ENCODE peak calls at places on chromosomes 16 and 17, in ten cellular contexts. F, V, N, T, U, Z, W, R, J and I are unnamed samples. For H3K4me1 and H3K27me3, the result is how much of the 10 kb centered on the place peaks cover.

GRCh38 chr17:81960130-81960958 is 643 bp downstream of the NOTUM start:
- DNase-seq in N (no peak), U (no peak), W (no peak), V (no peak), R (no peak), J (no peak), T (no peak), Z (no peak), F (no peak), I (no peak)

GRCh38 chr16:19898924-19899604 is 14.4 kb upstream of the GPRC5B start:
- DNase-seq in Z (no peak), V (no peak), F (peak), N (peak), U (peak), W (no peak), R (no peak), T (peak), J (peak), I (no peak)

GRCh38 chr16:10871157-10871991 is 5.6 kb upstream of the CIITA start:
- DNase-seq in Z (no peak), T (peak), W (peak), N (peak), V (peak), U (peak), J (no peak), R (no peak), F (peak), I (no peak)

GRCh38 chr17:1606352-1606985 is 22.2 kb downstream of the SLC43A2 start:
- DNase-seq in R (no peak), J (no peak), V (no peak), T (no peak), W (no peak), U (no peak), N (no peak), F (no peak), Z (no peak), I (no peak)

GRCh38 chr17:72962099-72962498 is 130.4 kb downstream of the SLC39A11 start:
- DNase-seq in W (no peak), V (no peak), U (no peak), Z (no peak), T (no peak), F (no peak), J (no peak), N (no peak), R (no peak), I (no peak)

GRCh38 chr16:50213939-50214519 is 52.3 kb upstream of the ADCY7 start:
- DNase-seq in U (no peak), J (no peak), R (no peak), Z (peak), T (peak), F (peak), V (no peak), N (peak), W (no peak), I (no peak)

GRCh38 chr16:85704011-85704410 is 15.3 kb upstream of the GINS2 start:
- DNase-seq in N (no peak), T (no peak), R (no peak), U (no peak), Z (no peak), F (no peak), V (no peak), J (no peak), W (no peak), I (no peak)

GRCh38 chr17:72715906-72716572 is 376.4 kb downstream of the SLC39A11 start:
- DNase-seq in U (peak), W (no peak), N (peak), J (no peak), R (no peak), V (no peak), Z (no peak), F (peak), T (peak), I (no peak)

GRCh38 chr16:86095906-86096485 is 197.0 kb downstream of the IRF8 start:
- DNase-seq in F (no peak), J (no peak), W (no peak), U (no peak), Z (no peak), R (no peak), T (no peak), V (no peak), N (no peak), I (no peak)

GRCh38 chr17:78892520-78892919 is 10.5 kb downstream of the CEP295NL start:
- DNase-seq in V (no peak), F (no peak), R (no peak), N (no peak), T (no peak), W (no peak), J (no peak), U (no peak), Z (no peak), I (no peak)

GRCh38 chr17:77392376-77393273 is 251.9 kb downstream of the SEC14L1 start:
- DNase-seq in R (no peak), W (peak), J (peak), U (no peak), V (peak), N (no peak), Z (no peak), T (no peak), F (peak), I (no peak)

GRCh38 chr17:17989081-17989480 is 16.4 kb downstream of the DRC3 start:
- DNase-seq in N (no peak), Z (no peak), J (no peak), W (no peak), F (no peak), T (no peak), V (no peak), R (no peak), U (no peak), I (no peak)

GRCh38 chr16:57132470-57132869 is 40.1 kb downstream of the CPNE2 start:
- DNase-seq in R (no peak), V (no peak), U (no peak), T (no peak), W (no peak), F (no peak), Z (no peak), N (no peak), J (no peak), I (no peak)

GRCh38 chr16:15897834-15898254 is 9.4 kb upstream of the CEP20 start:
- DNase-seq in R (no peak), J (no peak), V (no peak), Z (no peak), F (peak), N (peak), W (no peak), U (no peak), T (peak), I (no peak)

GRCh38 chr17:73720187-73720834 is 76.1 kb upstream of the SDK2 start:
- DNase-seq in Z (no peak), W (no peak), J (no peak), T (no peak), V (no peak), N (no peak), F (no peak), U (no peak), R (no peak), I (no peak)

GRCh38 chr16:29310852-29311314 is 95.6 kb downstream of the NPIPB11 start:
- DNase-seq in Z (no peak), N (peak), V (peak), W (peak), F (peak), U (peak), J (peak), T (no peak), R (no peak), I (no peak)

GRCh38 chr16:71359431-71359830 is 908 bp downstream of the CALB2 start:
- DNase-seq in F (peak), W (no peak), Z (no peak), U (no peak), J (no peak), T (no peak), V (no peak), N (no peak), R (no peak), I (no peak)

GRCh38 chr16:11546522-11547485 is 39.9 kb downstream of the LITAF start:
- DNase-seq in T (peak), J (no peak), N (peak), U (no peak), F (peak), Z (no peak), R (no peak), W (no peak), V (no peak), I (no peak)

GRCh38 chr17:1412185-1413110 is 12.4 kb upstream of the YWHAE start:
- DNase-seq in J (no peak), V (peak), Z (no peak), U (no peak), R (no peak), N (no peak), T (no peak), F (no peak), W (no peak), I (no peak)

GRCh38 chr16:51337662-51338061 is 186.6 kb upstream of the SALL1 start:
- DNase-seq in R (no peak), N (no peak), W (no peak), Z (no peak), U (no peak), V (no peak), F (peak), J (no peak), T (no peak), I (no peak)

GRCh38 chr17:40520991-40521453 is 19.6 kb upstream of the TNS4 start:
- DNase-seq in W (no peak), F (no peak), R (no peak), U (no peak), T (no peak), V (no peak), N (no peak), J (no peak), Z (no peak), I (no peak)

GRCh38 chr16:53150769-53151168 is 96.0 kb downstream of the CHD9 start:
- DNase-seq in F (no peak), R (no peak), N (no peak), T (no peak), W (no peak), J (no peak), U (no peak), V (no peak), Z (no peak), I (no peak)

GRCh38 chr17:42072323-42073187 is 22.2 kb upstream of the C17orf113 start:
- DNase-seq in W (no peak), R (no peak), Z (no peak), N (no peak), J (no peak), T (no peak), F (peak), V (peak), U (no peak), I (no peak)

GRCh38 chr16:85523602-85524364 is 89.3 kb upstream of the GSE1 start:
- DNase-seq in J (peak), T (peak), N (no peak), V (no peak), F (no peak), W (peak), U (no peak), Z (no peak), R (no peak), I (no peak)

GRCh38 chr16:67000384-67001158 is 12.2 kb downstream of the CES4A start:
- DNase-seq in V (peak), R (peak), F (peak), J (peak), W (peak), N (peak), Z (peak), T (no peak), U (peak), I (peak)

GRCh38 chr17:8384801-8385335 is 1.9 kb upstream of the RPL26 start:
- DNase-seq in N (peak), V (no peak), W (no peak), J (no peak), U (no peak), R (no peak), T (peak), F (peak), Z (no peak), I (no peak)

GRCh38 chr17:60390881-60391418 is 983 bp downstream of the USP32 start:
- DNase-seq in J (peak), U (peak), T (peak), F (peak), W (no peak), R (no peak), Z (no peak), V (peak), N (peak), I (no peak)

GRCh38 chr16:70751593-70751992 is 49.4 kb downstream of the VAC14 start:
- DNase-seq in N (no peak), V (no peak), U (no peak), T (no peak), F (no peak), W (no peak), Z (no peak), R (no peak), J (no peak), I (no peak)

GRCh38 chr16:55239723-55240122 is 84.3 kb upstream of the IRX6 start:
- DNase-seq in V (no peak), Z (no peak), U (no peak), W (no peak), N (no peak), R (no peak), J (no peak), F (no peak), T (no peak), I (no peak)

GRCh38 chr17:71202449-71202848 is 918.4 kb upstream of the SOX9 start:
- DNase-seq in R (no peak), N (no peak), U (no peak), Z (no peak), J (no peak), V (no peak), F (peak), T (no peak), W (no peak), I (no peak)

GRCh38 chr16:68445458-68445857 is 2.9 kb downstream of the SMPD3 start:
- DNase-seq in V (no peak), F (peak), Z (no peak), J (peak), W (no peak), T (peak), N (peak), U (no peak), R (no peak), I (no peak)

GRCh38 chr17:74862919-74863318 is 3.2 kb upstream of the GRIN2C start:
- DNase-seq in V (no peak), Z (no peak), J (no peak), R (no peak), F (no peak), T (no peak), N (no peak), W (no peak), U (no peak), I (no peak)

GRCh38 chr17:74864297-74864865 is 4.7 kb upstream of the GRIN2C start:
- DNase-seq in N (no peak), T (no peak), U (no peak), W (no peak), R (no peak), Z (no peak), V (no peak), F (no peak), J (no peak), I (no peak)

GRCh38 chr17:74864866-74865395 is 5.2 kb upstream of the GRIN2C start:
- DNase-seq in W (peak), V (peak), Z (peak), J (peak), F (peak), R (peak), T (peak), N (peak), U (peak), I (peak)

GRCh38 chr17:74862108-74862901 is 2.6 kb upstream of the GRIN2C start:
- DNase-seq in Z (peak), U (no peak), R (peak), F (peak), N (peak), V (peak), T (peak), W (peak), J (peak), I (peak)

GRCh38 chr17:74863420-74864296 is 4.0 kb upstream of the GRIN2C start:
- DNase-seq in W (no peak), V (no peak), F (no peak), U (no peak), Z (no peak), J (no peak), R (no peak), T (no peak), N (peak), I (no peak)
- H3K4me1 ChIP-seq in W (under half), V (under half), F (under half), U (under half), Z (under half), J (under half), R (under half), T (under half), N (under half), I (under half)

GRCh38 chr17:50635720-50636144 is 1.1 kb downstream of the ABCC3 start:
- DNase-seq in F (no peak), W (no peak), R (no peak), U (no peak), N (peak), T (no peak), J (no peak), V (no peak), Z (no peak), I (no peak)
- H3K27me3 ChIP-seq in F (under half), W (under half), R (under half), U (under half), N (under half), T (under half), J (under half), V (under half), Z (under half), I (under half)

GRCh38 chr17:76213491-76213890 is 26.8 kb downstream of the RNF157 start:
- DNase-seq in R (no peak), J (no peak), U (no peak), F (no peak), N (no peak), V (no peak), T (no peak), W (no peak), Z (no peak), I (no peak)
- H3K4me3 ChIP-seq in R (no peak), J (no peak), U (no peak), F (no peak), N (no peak), V (no peak), T (no peak), W (no peak), Z (no peak), I (no peak)

GRCh38 chr17:75540923-75541503 is 15.5 kb downstream of the LLGL2 start:
- DNase-seq in Z (no peak), V (no peak), N (no peak), J (no peak), W (no peak), R (no peak), U (no peak), F (no peak), T (no peak), I (no peak)
- H3K4me1 ChIP-seq in Z (under half), V (under half), N (under half), J (under half), W (under half), R (under half), U (under half), F (under half), T (under half), I (under half)

GRCh38 chr17:38577244-38577643 is 28.5 kb downstream of the SRCIN1 start:
- DNase-seq in W (no peak), T (no peak), J (no peak), R (no peak), F (no peak), Z (no peak), V (no peak), U (no peak), N (no peak), I (no peak)

GRCh38 chr17:38578229-38578628 is 27.5 kb downstream of the SRCIN1 start:
- DNase-seq in Z (no peak), T (no peak), R (no peak), U (no peak), V (no peak), N (no peak), J (no peak), F (no peak), W (no peak), I (no peak)

GRCh38 chr17:38579934-38580333 is 25.8 kb downstream of the SRCIN1 start:
- DNase-seq in R (no peak), N (peak), Z (no peak), W (no peak), V (no peak), F (peak), T (peak), J (peak), U (no peak), I (no peak)

GRCh38 chr17:38577645-38578173 is 28.0 kb downstream of the SRCIN1 start:
- DNase-seq in W (no peak), F (no peak), R (no peak), Z (no peak), N (no peak), V (no peak), U (no peak), J (no peak), T (no peak), I (no peak)

DNA sequence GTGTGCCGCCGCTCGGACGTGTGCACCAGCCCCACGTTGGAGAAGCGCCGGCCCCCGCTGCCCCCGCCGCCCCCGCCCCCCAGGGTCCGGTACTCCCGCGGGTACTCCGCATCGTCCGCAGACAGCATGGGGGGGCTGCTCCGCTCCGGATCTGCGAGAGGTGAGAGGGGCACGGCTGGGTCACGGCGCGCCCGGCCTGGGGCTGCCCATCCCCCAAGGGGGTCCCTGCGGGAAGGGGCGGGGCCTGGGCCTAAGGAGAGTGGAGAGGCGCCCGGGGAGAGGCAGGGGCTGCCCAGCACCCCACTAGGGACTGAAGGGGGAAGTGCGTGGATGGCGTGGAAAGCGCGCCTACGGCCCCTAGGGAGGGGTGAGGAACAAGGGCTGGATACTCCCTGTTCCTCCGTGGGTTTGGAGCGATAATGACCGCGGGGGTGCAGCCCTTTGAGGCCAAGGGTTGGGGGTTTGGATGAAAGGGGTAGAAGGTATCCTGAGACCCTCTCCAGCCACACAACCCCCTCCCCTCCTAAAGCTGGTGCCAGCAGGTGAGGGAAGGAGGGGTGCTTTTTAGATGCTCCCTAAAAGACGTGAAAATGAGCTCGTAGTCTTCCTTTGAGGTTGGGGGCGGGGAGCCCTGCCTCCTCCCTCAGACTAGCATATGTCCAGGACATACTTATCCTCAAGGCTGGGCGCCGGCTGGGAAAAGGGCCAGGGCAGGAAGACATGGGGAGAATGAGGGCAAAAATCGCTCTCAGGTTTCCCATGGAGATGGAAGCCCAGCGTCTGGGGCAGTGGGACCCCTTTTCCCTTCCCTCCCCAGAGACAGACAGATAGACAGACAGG is 26.9 kb downstream of the SRCIN1 start:
- DNase-seq in W (no peak), T (no peak), Z (no peak), R (no peak), F (no peak), U (no peak), J (no peak), V (no peak), N (no peak), I (no peak)
- H3K27me3 ChIP-seq in W (half or more), T (half or more), Z (half or more), R (under half), F (under half), U (under half), J (under half), V (under half), N (under half), I (under half)

GRCh38 chr17:63752707-63753106 is 11.1 kb upstream of the STRADA start:
- DNase-seq in Z (no peak), J (no peak), U (no peak), N (no peak), F (no peak), V (no peak), T (no peak), R (no peak), W (no peak), I (no peak)
- H3K4me3 ChIP-seq in Z (no peak), J (no peak), U (no peak), N (no peak), F (no peak), V (no peak), T (no peak), R (no peak), W (no peak), I (no peak)

DNA sequence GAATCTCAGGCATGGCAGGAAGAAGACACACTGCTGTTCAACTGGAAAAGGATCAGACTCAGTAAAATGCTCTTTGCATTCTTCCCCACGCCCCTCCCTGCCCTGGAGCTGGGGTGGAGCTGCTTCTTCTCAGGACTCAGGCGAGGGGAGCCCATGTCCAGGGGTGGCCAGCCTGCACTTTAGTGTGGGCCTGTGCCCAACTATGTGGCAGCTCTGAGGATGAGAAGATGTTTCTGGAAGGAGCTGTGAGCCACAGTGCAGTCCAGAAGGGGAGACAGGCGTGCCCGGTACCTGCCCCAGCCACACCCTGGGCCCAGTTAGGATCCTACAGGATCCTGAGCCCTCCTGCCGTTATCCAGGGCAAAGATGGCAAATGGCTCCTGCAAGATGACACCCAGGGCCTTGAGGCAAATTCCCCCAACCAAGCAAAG is 120.3 kb downstream of the ANKRD11 start:
- DNase-seq in T (peak), Z (no peak), U (no peak), F (peak), N (peak), V (no peak), W (no peak), J (no peak), R (no peak), I (no peak)
- H3K4me1 ChIP-seq in T (under half), Z (half or more), U (under half), F (under half), N (under half), V (half or more), W (half or more), J (under half), R (half or more), I (under half)